ENCODE peak calls at places on chromosomes 7 and 10, in ten cellular contexts. J, U, S, M, Y, K, N, B, X and A are unnamed samples.

GRCh38 chr7:116164552-116164951 is 45.8 kb upstream of the TES start:
- DNase-seq in J (no peak), B (no peak), N (no peak), S (no peak), Y (no peak), U (no peak), K (no peak), X (no peak), M (no peak), A (no peak)

GRCh38 chr10:46293228-46293627 is 6.4 kb downstream of the ANTXRL start:
- DNase-seq in K (no peak), X (no peak), M (no peak), U (no peak), J (no peak), N (no peak), S (no peak), B (no peak), Y (no peak), A (no peak)

GRCh38 chr10:132117636-132118190 is 52.0 kb downstream of the JAKMIP3 start:
- DNase-seq in B (no peak), M (no peak), U (no peak), K (no peak), S (no peak), N (no peak), J (no peak), Y (no peak), X (no peak), A (peak)

GRCh38 chr7:11533229-11533820 is 298.7 kb downstream of the THSD7A start:
- DNase-seq in N (no peak), K (no peak), S (no peak), X (no peak), J (no peak), U (no peak), Y (no peak), M (no peak), B (no peak), A (no peak)

GRCh38 chr10:99276848-99277486 is 41.3 kb upstream of the HPSE2 start:
- DNase-seq in B (no peak), J (no peak), U (peak), S (no peak), K (no peak), N (no peak), Y (no peak), M (no peak), X (no peak), A (no peak)

GRCh38 chr10:122368502-122369254 is 5.8 kb upstream of the PLEKHA1 start:
- DNase-seq in N (no peak), S (no peak), Y (no peak), M (no peak), B (no peak), K (no peak), J (no peak), X (no peak), U (no peak), A (no peak)

GRCh38 chr10:132388901-132389630 is 7.9 kb upstream of the PWWP2B start:
- DNase-seq in N (peak), Y (peak), M (no peak), X (peak), S (peak), U (no peak), B (no peak), K (peak), J (no peak), A (peak)

GRCh38 chr10:46048152-46048551 is 2.1 kb upstream of the MSMB start:
- DNase-seq in B (no peak), J (no peak), U (no peak), X (no peak), M (peak), K (no peak), N (no peak), S (no peak), Y (no peak), A (no peak)

GRCh38 chr10:29618341-29619171 is 16.2 kb downstream of the SVIL start:
- DNase-seq in N (peak), S (no peak), B (peak), J (no peak), K (peak), Y (peak), M (peak), U (peak), X (peak), A (peak)

GRCh38 chr10:43594944-43595589 is 11.2 kb upstream of the ZNF485 start:
- DNase-seq in N (peak), Y (no peak), X (no peak), U (no peak), M (peak), B (no peak), K (no peak), J (no peak), S (no peak), A (no peak)

GRCh38 chr7:10429516-10429915 is 544.2 kb upstream of the PHF14 start:
- DNase-seq in K (no peak), U (no peak), B (no peak), M (no peak), X (no peak), S (no peak), N (no peak), Y (no peak), J (no peak), A (no peak)

GRCh38 chr10:119449760-119450461 is 92.6 kb downstream of the RGS10 start:
- DNase-seq in U (peak), M (no peak), Y (peak), B (peak), J (peak), K (no peak), X (no peak), N (peak), S (no peak), A (peak)

GRCh38 chr7:36726806-36727503 is 2.7 kb upstream of the AOAH start:
- DNase-seq in N (no peak), U (no peak), Y (no peak), S (no peak), X (no peak), M (no peak), B (no peak), J (no peak), K (no peak), A (no peak)

GRCh38 chr7:80136276-80137045 is 1.8 kb downstream of the GNAI1 start:
- DNase-seq in J (no peak), K (no peak), M (no peak), N (no peak), X (no peak), Y (no peak), B (no peak), U (no peak), S (no peak), A (no peak)

GRCh38 chr7:137091396-137091795 is 222.9 kb downstream of the CHRM2 start:
- DNase-seq in B (no peak), J (no peak), S (no peak), U (no peak), Y (no peak), M (no peak), N (no peak), X (no peak), K (no peak), A (no peak)

GRCh38 chr7:137160236-137160635 is 183.3 kb downstream of the PTN start:
- DNase-seq in J (no peak), N (no peak), S (no peak), B (no peak), U (no peak), X (no peak), K (no peak), Y (no peak), M (no peak), A (no peak)

GRCh38 chr10:67668448-67668847 is 27.5 kb downstream of the CTNNA3 start:
- DNase-seq in K (no peak), Y (no peak), M (no peak), S (no peak), J (no peak), N (no peak), U (peak), B (no peak), X (no peak), A (no peak)

GRCh38 chr10:89206402-89207180 is 526 bp downstream of the CH25H start:
- DNase-seq in N (peak), U (peak), B (peak), Y (peak), S (peak), J (peak), M (peak), K (peak), X (peak), A (peak)

GRCh38 chr7:105879782-105880181 is 3.4 kb upstream of the ATXN7L1 start:
- DNase-seq in K (no peak), Y (no peak), J (no peak), N (no peak), B (no peak), U (no peak), X (no peak), S (no peak), M (no peak), A (no peak)

GRCh38 chr10:119335671-119336353 is 128.4 kb downstream of the GRK5 start:
- DNase-seq in N (peak), B (no peak), K (no peak), J (no peak), U (no peak), M (no peak), Y (no peak), X (no peak), S (peak), A (no peak)

GRCh38 chr7:35802649-35803048 is 1.8 kb downstream of the SEPTIN7 start:
- DNase-seq in S (no peak), N (no peak), J (no peak), K (no peak), B (no peak), X (no peak), Y (no peak), U (no peak), M (no peak), A (no peak)

GRCh38 chr10:44396671-44397191 is 11.8 kb upstream of the CXCL12 start:
- DNase-seq in X (no peak), N (peak), S (no peak), B (no peak), K (no peak), Y (no peak), M (no peak), U (no peak), J (no peak), A (peak)

GRCh38 chr7:53988376-53988775 is 553.8 kb upstream of the VSTM2A start:
- DNase-seq in B (no peak), K (no peak), Y (no peak), X (no peak), N (no peak), J (no peak), S (no peak), U (no peak), M (no peak), A (no peak)

GRCh38 chr10:24951201-24952145 is 933 bp downstream of the PRTFDC1 start:
- DNase-seq in J (no peak), K (peak), X (no peak), N (peak), S (peak), U (peak), M (peak), B (peak), Y (peak), A (no peak)

GRCh38 chr10:13743101-13743693 is 156.4 kb downstream of the PRPF18 start:
- DNase-seq in N (peak), K (no peak), U (no peak), X (no peak), S (no peak), B (no peak), Y (no peak), J (no peak), M (no peak), A (peak)

GRCh38 chr10:59648711-59649201 is 60.9 kb downstream of the SLC16A9 start:
- DNase-seq in B (no peak), J (no peak), M (no peak), S (no peak), X (no peak), Y (no peak), U (no peak), K (no peak), N (peak), A (no peak)

GRCh38 chr7:102077081-102077480 is 209.6 kb upstream of the SH2B2 start:
- DNase-seq in U (no peak), J (no peak), S (no peak), N (no peak), M (no peak), X (no peak), Y (no peak), K (no peak), B (no peak), A (no peak)

GRCh38 chr10:96415896-96416554 is 57.2 kb upstream of the OPALIN start:
- DNase-seq in J (no peak), B (no peak), K (no peak), Y (no peak), N (no peak), M (no peak), U (no peak), X (no peak), S (no peak), A (no peak)

GRCh38 chr10:128125416-128125943 is 743 bp downstream of the MKI67 start:
- DNase-seq in K (peak), U (peak), N (no peak), B (no peak), Y (no peak), M (peak), J (no peak), S (peak), X (no peak), A (no peak)

GRCh38 chr10:3131098-3131497 is 41.5 kb downstream of the PITRM1 start:
- DNase-seq in Y (no peak), K (no peak), N (no peak), X (no peak), J (no peak), M (no peak), U (peak), S (no peak), B (no peak), A (no peak)

GRCh38 chr7:43834463-43835251 is 34.7 kb downstream of the MRPS24 start:
- DNase-seq in U (peak), B (no peak), K (no peak), J (no peak), X (no peak), Y (no peak), S (no peak), M (no peak), N (no peak), A (no peak)

GRCh38 chr7:90931996-90932912 is 332.0 kb upstream of the FZD1 start:
- DNase-seq in S (no peak), N (no peak), Y (no peak), U (no peak), X (no peak), M (no peak), K (peak), J (no peak), B (no peak), A (no peak)

GRCh38 chr7:100765250-100765649 is 31.9 kb downstream of the ZAN start:
- DNase-seq in U (no peak), M (no peak), K (no peak), Y (no peak), X (no peak), S (no peak), B (no peak), N (no peak), J (peak), A (no peak)

GRCh38 chr10:110870823-110871235 is 899 bp upstream of the PDCD4 start:
- DNase-seq in X (peak), Y (peak), N (peak), M (no peak), K (no peak), U (no peak), B (no peak), S (no peak), J (no peak), A (no peak)

GRCh38 chr7:726084-726853 is at the start of gene DNAAF5:
- DNase-seq in Y (peak), J (peak), M (peak), N (peak), K (peak), U (peak), X (peak), S (peak), B (peak), A (peak)
- TF ChIP-seq POLR2A in Y (no peak), J (no peak), M (peak), N (no peak), K (no peak), U (peak), X (peak), S (no peak), B (no peak), A (no peak)

DNA sequence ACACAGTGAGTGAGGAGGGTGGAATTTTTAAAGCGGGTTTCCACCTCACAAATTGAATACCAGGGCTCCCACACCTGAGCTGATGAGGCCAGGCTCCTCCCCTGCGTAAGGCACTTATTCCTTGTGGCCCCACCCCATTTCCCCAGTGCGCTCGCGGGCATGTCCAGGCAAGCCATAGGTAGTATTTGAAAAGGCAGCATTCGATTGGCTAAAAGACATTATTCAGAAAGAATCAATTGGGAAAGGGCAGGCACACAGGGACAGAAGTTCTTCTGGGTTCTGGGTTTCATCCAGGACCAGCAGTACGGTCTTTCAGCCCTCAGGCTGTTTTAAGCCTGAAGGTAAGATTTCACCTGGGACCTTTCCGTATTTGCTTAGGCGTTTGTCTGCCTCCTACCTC is 222.3 kb downstream of the BBS9 start:
- DNase-seq in S (no peak), Y (no peak), N (no peak), M (no peak), J (no peak), U (no peak), K (no peak), X (no peak), B (no peak), A (no peak)
- TF ChIP-seq POLR2A in S (no peak), Y (no peak), N (no peak), M (no peak), J (no peak), U (no peak), K (no peak), X (no peak), B (no peak), A (no peak)

GRCh38 chr7:98178762-98179490 is 32.3 kb upstream of the BHLHA15 start:
- DNase-seq in N (no peak), U (no peak), K (no peak), Y (no peak), X (no peak), B (peak), S (no peak), J (no peak), M (no peak), A (no peak)

GRCh38 chr7:98175260-98175604 is 36.0 kb upstream of the BHLHA15 start:
- DNase-seq in B (no peak), Y (no peak), U (no peak), X (no peak), K (no peak), S (no peak), N (no peak), J (no peak), M (no peak), A (no peak)

GRCh38 chr7:98174334-98175259 is 36.6 kb upstream of the BHLHA15 start:
- DNase-seq in B (peak), M (peak), S (no peak), X (peak), U (no peak), N (no peak), J (no peak), Y (no peak), K (no peak), A (no peak)

GRCh38 chr7:98178321-98178720 is 32.9 kb upstream of the BHLHA15 start:
- DNase-seq in B (peak), U (peak), S (no peak), X (peak), M (no peak), J (peak), K (no peak), Y (no peak), N (no peak), A (no peak)

GRCh38 chr7:98177553-98177952 is 33.7 kb upstream of the BHLHA15 start:
- DNase-seq in U (no peak), K (no peak), N (no peak), X (no peak), Y (no peak), M (no peak), S (no peak), J (no peak), B (no peak), A (no peak)
- TF ChIP-seq POLR2A in U (no peak), K (no peak), N (no peak), X (no peak), Y (no peak), M (no peak), S (no peak), J (no peak), B (no peak), A (no peak)

GRCh38 chr10:80079312-80079613 is 798 bp downstream of the TMEM254 start:
- DNase-seq in B (no peak), X (no peak), U (no peak), M (no peak), N (no peak), Y (no peak), K (no peak), J (no peak), S (no peak), A (no peak)
- TF ChIP-seq POLR2A in B (no peak), X (no peak), U (no peak), M (no peak), N (no peak), Y (no peak), K (no peak), J (no peak), S (no peak), A (no peak)

GRCh38 chr10:79266543-79267312 is 80.5 kb upstream of the PPIF start:
- DNase-seq in B (no peak), Y (no peak), X (no peak), K (peak), N (peak), S (no peak), J (peak), U (no peak), M (peak), A (peak)
- TF ChIP-seq POLR2A in B (no peak), Y (no peak), X (peak), K (no peak), N (no peak), S (no peak), J (no peak), U (no peak), M (no peak), A (no peak)

GRCh38 chr7:5532520-5533335 is 109.1 kb upstream of the TNRC18 start:
- DNase-seq in U (peak), X (peak), N (peak), K (peak), S (peak), Y (peak), J (peak), M (peak), B (peak), A (peak)
- TF ChIP-seq POLR2A in U (no peak), X (no peak), N (no peak), K (peak), S (peak), Y (no peak), J (no peak), M (no peak), B (no peak), A (no peak)